ENCODE peak calls at places on chromosomes 11 and 22, in six cellular contexts. One of them, this sample, is unnamed.

GRCh38 chr11:126172596-126173038 is 38.8 kb downstream of the RPUSD4 start:
- DNase-seq in activated CD4-positive, CD25-positive, alpha-beta regulatory T cell: no peak
- DNase-seq in EL: peak; percentile 11
- DNase-seq in stimulated activated CD8-positive, alpha-beta memory T cell treated with anti-CD3 and anti-CD28 coated beads, Interleukin-15, amount 100 ng/mL, for 4 hours: no peak
- DNase-seq in HTR-8/SVneo: no peak
- DNase-seq in PC-3: no peak
- DNase-seq in this sample: no peak

GRCh38 chr11:124518900-124519541 is 24.4 kb downstream of the OR8B12 start:
- DNase-seq in activated CD4-positive, CD25-positive, alpha-beta regulatory T cell: no peak
- DNase-seq in EL: no peak
- DNase-seq in PC-3: no peak
- DNase-seq in HTR-8/SVneo: no peak
- DNase-seq in stimulated activated CD8-positive, alpha-beta memory T cell treated with anti-CD3 and anti-CD28 coated beads, Interleukin-15, amount 100 ng/mL, for 4 hours: no peak
- DNase-seq in this sample: no peak

GRCh38 chr11:2509481-2510001 is 64.7 kb downstream of the KCNQ1 start:
- DNase-seq in EL: no peak
- DNase-seq in stimulated activated CD8-positive, alpha-beta memory T cell treated with anti-CD3 and anti-CD28 coated beads, Interleukin-15, amount 100 ng/mL, for 4 hours: no peak
- DNase-seq in HTR-8/SVneo: no peak
- DNase-seq in PC-3: no peak
- DNase-seq in activated CD4-positive, CD25-positive, alpha-beta regulatory T cell: no peak
- DNase-seq in this sample: peak; percentile 6

GRCh38 chr11:122085264-122085663 is 30.8 kb downstream of the BLID start:
- DNase-seq in PC-3: peak; percentile 71
- DNase-seq in HTR-8/SVneo: peak; percentile 60
- DNase-seq in stimulated activated CD8-positive, alpha-beta memory T cell treated with anti-CD3 and anti-CD28 coated beads, Interleukin-15, amount 100 ng/mL, for 4 hours: no peak
- DNase-seq in activated CD4-positive, CD25-positive, alpha-beta regulatory T cell: no peak
- DNase-seq in EL: peak; percentile 92
- DNase-seq in this sample: no peak

GRCh38 chr22:25942989-25943411 is 201.0 kb downstream of the MYO18B start:
- DNase-seq in stimulated activated CD8-positive, alpha-beta memory T cell treated with anti-CD3 and anti-CD28 coated beads, Interleukin-15, amount 100 ng/mL, for 4 hours: no peak
- DNase-seq in EL: no peak
- DNase-seq in activated CD4-positive, CD25-positive, alpha-beta regulatory T cell: no peak
- DNase-seq in PC-3: no peak
- DNase-seq in HTR-8/SVneo: no peak
- DNase-seq in this sample: no peak

GRCh38 chr11:2771758-2772466 is 72.1 kb upstream of the KCNQ1OT1 start:
- DNase-seq in activated CD4-positive, CD25-positive, alpha-beta regulatory T cell: no peak
- DNase-seq in HTR-8/SVneo: no peak
- DNase-seq in stimulated activated CD8-positive, alpha-beta memory T cell treated with anti-CD3 and anti-CD28 coated beads, Interleukin-15, amount 100 ng/mL, for 4 hours: no peak
- DNase-seq in PC-3: no peak
- DNase-seq in EL: no peak
- DNase-seq in this sample: no peak

GRCh38 chr11:108984021-108984420 is 319.2 kb downstream of the DDX10 start:
- DNase-seq in stimulated activated CD8-positive, alpha-beta memory T cell treated with anti-CD3 and anti-CD28 coated beads, Interleukin-15, amount 100 ng/mL, for 4 hours: no peak
- DNase-seq in PC-3: no peak
- DNase-seq in activated CD4-positive, CD25-positive, alpha-beta regulatory T cell: no peak
- DNase-seq in EL: no peak
- DNase-seq in HTR-8/SVneo: no peak
- DNase-seq in this sample: no peak

GRCh38 chr11:17386331-17387084 is 2.0 kb downstream of the KCNJ11 start:
- DNase-seq in stimulated activated CD8-positive, alpha-beta memory T cell treated with anti-CD3 and anti-CD28 coated beads, Interleukin-15, amount 100 ng/mL, for 4 hours: no peak
- DNase-seq in PC-3: peak; percentile 62
- DNase-seq in activated CD4-positive, CD25-positive, alpha-beta regulatory T cell: peak; percentile 8
- DNase-seq in EL: peak; percentile 50
- DNase-seq in HTR-8/SVneo: peak; percentile 33
- DNase-seq in this sample: peak; percentile 70

GRCh38 chr11:65290448-65291165 is 24.1 kb upstream of the CDC42EP2 start:
- DNase-seq in activated CD4-positive, CD25-positive, alpha-beta regulatory T cell: no peak
- DNase-seq in stimulated activated CD8-positive, alpha-beta memory T cell treated with anti-CD3 and anti-CD28 coated beads, Interleukin-15, amount 100 ng/mL, for 4 hours: no peak
- DNase-seq in PC-3: peak; percentile 41
- DNase-seq in EL: peak; percentile 97
- DNase-seq in HTR-8/SVneo: no peak
- DNase-seq in this sample: peak; percentile 86

GRCh38 chr11:94638902-94639373 is 71.8 kb downstream of the PIWIL4 start:
- DNase-seq in EL: peak; percentile 51
- DNase-seq in activated CD4-positive, CD25-positive, alpha-beta regulatory T cell: no peak
- DNase-seq in HTR-8/SVneo: no peak
- DNase-seq in stimulated activated CD8-positive, alpha-beta memory T cell treated with anti-CD3 and anti-CD28 coated beads, Interleukin-15, amount 100 ng/mL, for 4 hours: no peak
- DNase-seq in PC-3: no peak
- DNase-seq in this sample: peak; percentile 35

GRCh38 chr11:44624761-44625221 is 59.3 kb downstream of the CD82 start:
- DNase-seq in activated CD4-positive, CD25-positive, alpha-beta regulatory T cell: no peak
- DNase-seq in EL: no peak
- DNase-seq in PC-3: no peak
- DNase-seq in stimulated activated CD8-positive, alpha-beta memory T cell treated with anti-CD3 and anti-CD28 coated beads, Interleukin-15, amount 100 ng/mL, for 4 hours: no peak
- DNase-seq in HTR-8/SVneo: no peak
- DNase-seq in this sample: peak; percentile 1

GRCh38 chr22:42280836-42281235 is 10.4 kb upstream of the TCF20 start:
- DNase-seq in HTR-8/SVneo: no peak
- DNase-seq in PC-3: no peak
- DNase-seq in activated CD4-positive, CD25-positive, alpha-beta regulatory T cell: no peak
- DNase-seq in stimulated activated CD8-positive, alpha-beta memory T cell treated with anti-CD3 and anti-CD28 coated beads, Interleukin-15, amount 100 ng/mL, for 4 hours: no peak
- DNase-seq in EL: no peak
- DNase-seq in this sample: no peak

This sample was measured in AG08396.